ENCODE peak calls at places on chromosomes 6 and 20, in five cellular contexts. One of them, this sample, is unnamed.

GRCh38 chr20:2741463-2741862 is 48.9 kb downstream of the EBF4 start:
- DNase-seq in left ventricle myocardium inferior: no peak
- DNase-seq in AG10803: no peak
- DNase-seq in neural progenitor cell: no peak
- DNase-seq in lower leg skin: no peak
- DNase-seq in this sample: no peak

GRCh38 chr6:144012534-144012933 is 4.5 kb upstream of the PLAGL1 start:
- DNase-seq in left ventricle myocardium inferior: no peak
- DNase-seq in AG10803: peak; percentile 26
- DNase-seq in neural progenitor cell: no peak
- DNase-seq in lower leg skin: no peak
- DNase-seq in this sample: peak; percentile 51

GRCh38 chr20:47320990-47321805 is 35.3 kb downstream of the ZMYND8 start:
- DNase-seq in left ventricle myocardium inferior: no peak
- DNase-seq in AG10803: no peak
- DNase-seq in neural progenitor cell: no peak
- DNase-seq in lower leg skin: no peak
- DNase-seq in this sample: no peak

GRCh38 chr6:101779051-101779844 is 385.7 kb downstream of the GRIK2 start:
- DNase-seq in left ventricle myocardium inferior: no peak
- DNase-seq in AG10803: peak; percentile 47
- DNase-seq in neural progenitor cell: no peak
- DNase-seq in lower leg skin: no peak
- DNase-seq in this sample: peak; percentile 3

GRCh38 chr6:124881898-124882579 is 80.2 kb upstream of the RNF217 start:
- DNase-seq in left ventricle myocardium inferior: peak; percentile 17
- DNase-seq in AG10803: peak; percentile 79
- DNase-seq in neural progenitor cell: peak; percentile 31
- DNase-seq in lower leg skin: no peak
- DNase-seq in this sample: peak; percentile 73

GRCh38 chr20:4275689-4276088 is 260.3 kb upstream of the RNF24 start:
- DNase-seq in left ventricle myocardium inferior: no peak
- DNase-seq in AG10803: no peak
- DNase-seq in neural progenitor cell: no peak
- DNase-seq in lower leg skin: no peak
- DNase-seq in this sample: no peak

GRCh38 chr6:52423971-52424381 is 3.8 kb downstream of the EFHC1 start:
- DNase-seq in left ventricle myocardium inferior: no peak
- DNase-seq in AG10803: peak; percentile 89
- DNase-seq in neural progenitor cell: no peak
- DNase-seq in lower leg skin: no peak
- DNase-seq in this sample: peak; percentile 91

GRCh38 chr20:36573798-36574277 is 441 bp downstream of the TGIF2 start:
- DNase-seq in left ventricle myocardium inferior: peak; percentile 43
- DNase-seq in AG10803: no peak
- DNase-seq in neural progenitor cell: no peak
- DNase-seq in lower leg skin: no peak
- DNase-seq in this sample: no peak

GRCh38 chr6:1667805-1668175 is 58.1 kb downstream of the FOXC1 start:
- DNase-seq in left ventricle myocardium inferior: no peak
- DNase-seq in AG10803: no peak
- DNase-seq in neural progenitor cell: no peak
- DNase-seq in lower leg skin: no peak
- DNase-seq in this sample: no peak

GRCh38 chr6:79557683-79558082 is 20.5 kb upstream of the LCA5 start:
- DNase-seq in left ventricle myocardium inferior: no peak
- DNase-seq in AG10803: peak; percentile 12
- DNase-seq in neural progenitor cell: no peak
- DNase-seq in lower leg skin: no peak
- DNase-seq in this sample: no peak

GRCh38 chr6:72758901-72759300 is 137.0 kb downstream of the KCNQ5 start:
- DNase-seq in left ventricle myocardium inferior: no peak
- DNase-seq in AG10803: no peak
- DNase-seq in neural progenitor cell: no peak
- DNase-seq in lower leg skin: no peak
- DNase-seq in this sample: no peak

GRCh38 chr6:68237205-68237604 is 397.9 kb upstream of the ADGRB3 start:
- DNase-seq in left ventricle myocardium inferior: no peak
- DNase-seq in AG10803: no peak
- DNase-seq in neural progenitor cell: no peak
- DNase-seq in lower leg skin: no peak
- DNase-seq in this sample: no peak

GRCh38 chr6:119351005-119351394 is 1.4 kb upstream of the MAN1A1 start:
- DNase-seq in left ventricle myocardium inferior: no peak
- DNase-seq in AG10803: peak; percentile 56
- DNase-seq in neural progenitor cell: no peak
- DNase-seq in lower leg skin: no peak
- DNase-seq in this sample: peak; percentile 74

GRCh38 chr20:25009218-25010145 is 16.9 kb upstream of the APMAP start:
- DNase-seq in left ventricle myocardium inferior: no peak
- DNase-seq in AG10803: peak; percentile 68
- DNase-seq in neural progenitor cell: no peak
- DNase-seq in lower leg skin: no peak
- DNase-seq in this sample: no peak

GRCh38 chr20:45953672-45954071 is 18.3 kb downstream of the ZNF335 start:
- DNase-seq in left ventricle myocardium inferior: no peak
- DNase-seq in AG10803: no peak
- DNase-seq in neural progenitor cell: no peak
- DNase-seq in lower leg skin: no peak
- DNase-seq in this sample: no peak

GRCh38 chr20:14717124-14718004 is 380.0 kb upstream of the FLRT3 start:
- DNase-seq in left ventricle myocardium inferior: no peak
- DNase-seq in AG10803: no peak
- DNase-seq in neural progenitor cell: no peak
- DNase-seq in lower leg skin: no peak
- DNase-seq in this sample: no peak

GRCh38 chr6:141105481-141105880 is 1027.2 kb upstream of the GJE1 start:
- DNase-seq in left ventricle myocardium inferior: no peak
- DNase-seq in AG10803: peak; percentile 67
- DNase-seq in neural progenitor cell: peak; percentile 93
- DNase-seq in lower leg skin: no peak
- DNase-seq in this sample: peak; percentile 48

GRCh38 chr6:111892431-111892830 is 19.2 kb upstream of the FYN start:
- DNase-seq in left ventricle myocardium inferior: no peak
- DNase-seq in AG10803: no peak
- DNase-seq in neural progenitor cell: no peak
- DNase-seq in lower leg skin: no peak
- DNase-seq in this sample: no peak

GRCh38 chr20:53141651-53142050 is 169.5 kb downstream of the TSHZ2 start:
- DNase-seq in left ventricle myocardium inferior: peak; percentile 14
- DNase-seq in AG10803: no peak
- DNase-seq in neural progenitor cell: no peak
- DNase-seq in lower leg skin: no peak
- DNase-seq in this sample: no peak

GRCh38 chr20:10783660-10784336 is 110.0 kb upstream of the JAG1 start:
- DNase-seq in left ventricle myocardium inferior: no peak
- DNase-seq in AG10803: no peak
- DNase-seq in neural progenitor cell: no peak
- DNase-seq in lower leg skin: no peak
- DNase-seq in this sample: peak; percentile 50

GRCh38 chr20:39874049-39874893 is 814.8 kb downstream of the MAFB start:
- DNase-seq in left ventricle myocardium inferior: peak; percentile 58
- DNase-seq in AG10803: peak; percentile 81
- DNase-seq in neural progenitor cell: peak; percentile 94
- DNase-seq in lower leg skin: peak; percentile 61
- DNase-seq in this sample: peak; percentile 85

GRCh38 chr20:64005394-64005793 is 24.5 kb downstream of the PRPF6 start:
- DNase-seq in left ventricle myocardium inferior: no peak
- DNase-seq in AG10803: no peak
- DNase-seq in neural progenitor cell: no peak
- DNase-seq in lower leg skin: no peak
- DNase-seq in this sample: peak; percentile 14

GRCh38 chr6:39007575-39007974 is 41.0 kb upstream of the GLP1R start:
- DNase-seq in left ventricle myocardium inferior: no peak
- DNase-seq in AG10803: no peak
- DNase-seq in neural progenitor cell: no peak
- DNase-seq in lower leg skin: no peak
- DNase-seq in this sample: no peak

GRCh38 chr20:46637861-46638366 is 13.3 kb downstream of the SLC13A3 start:
- DNase-seq in left ventricle myocardium inferior: no peak
- DNase-seq in AG10803: no peak
- DNase-seq in neural progenitor cell: no peak
- DNase-seq in lower leg skin: no peak
- DNase-seq in this sample: no peak

GRCh38 chr6:117976030-117976651 is 69.1 kb downstream of the SLC35F1 start:
- DNase-seq in left ventricle myocardium inferior: no peak
- DNase-seq in AG10803: peak; percentile 47
- DNase-seq in neural progenitor cell: peak; percentile 82
- DNase-seq in lower leg skin: no peak
- DNase-seq in this sample: peak; percentile 60

GRCh38 chr6:148611213-148611612 is 135.6 kb upstream of the UST start:
- DNase-seq in left ventricle myocardium inferior: peak; percentile 60
- DNase-seq in AG10803: peak; percentile 89
- DNase-seq in neural progenitor cell: no peak
- DNase-seq in lower leg skin: peak; percentile 90
- DNase-seq in this sample: peak; percentile 49

GRCh38 chr20:35257175-35257909 is 20.6 kb downstream of the MMP24OS start:
- DNase-seq in left ventricle myocardium inferior: no peak
- DNase-seq in AG10803: peak; percentile 38
- DNase-seq in neural progenitor cell: no peak
- DNase-seq in lower leg skin: no peak
- DNase-seq in this sample: no peak

GRCh38 chr6:156378853-156379252 is 398.3 kb upstream of the ARID1B start:
- DNase-seq in left ventricle myocardium inferior: no peak
- DNase-seq in AG10803: no peak
- DNase-seq in neural progenitor cell: no peak
- DNase-seq in lower leg skin: no peak
- DNase-seq in this sample: no peak

GRCh38 chr6:21073318-21073839 is 520.2 kb upstream of the SOX4 start:
- DNase-seq in left ventricle myocardium inferior: no peak
- DNase-seq in AG10803: no peak
- DNase-seq in neural progenitor cell: no peak
- DNase-seq in lower leg skin: no peak
- DNase-seq in this sample: no peak

DNA sequence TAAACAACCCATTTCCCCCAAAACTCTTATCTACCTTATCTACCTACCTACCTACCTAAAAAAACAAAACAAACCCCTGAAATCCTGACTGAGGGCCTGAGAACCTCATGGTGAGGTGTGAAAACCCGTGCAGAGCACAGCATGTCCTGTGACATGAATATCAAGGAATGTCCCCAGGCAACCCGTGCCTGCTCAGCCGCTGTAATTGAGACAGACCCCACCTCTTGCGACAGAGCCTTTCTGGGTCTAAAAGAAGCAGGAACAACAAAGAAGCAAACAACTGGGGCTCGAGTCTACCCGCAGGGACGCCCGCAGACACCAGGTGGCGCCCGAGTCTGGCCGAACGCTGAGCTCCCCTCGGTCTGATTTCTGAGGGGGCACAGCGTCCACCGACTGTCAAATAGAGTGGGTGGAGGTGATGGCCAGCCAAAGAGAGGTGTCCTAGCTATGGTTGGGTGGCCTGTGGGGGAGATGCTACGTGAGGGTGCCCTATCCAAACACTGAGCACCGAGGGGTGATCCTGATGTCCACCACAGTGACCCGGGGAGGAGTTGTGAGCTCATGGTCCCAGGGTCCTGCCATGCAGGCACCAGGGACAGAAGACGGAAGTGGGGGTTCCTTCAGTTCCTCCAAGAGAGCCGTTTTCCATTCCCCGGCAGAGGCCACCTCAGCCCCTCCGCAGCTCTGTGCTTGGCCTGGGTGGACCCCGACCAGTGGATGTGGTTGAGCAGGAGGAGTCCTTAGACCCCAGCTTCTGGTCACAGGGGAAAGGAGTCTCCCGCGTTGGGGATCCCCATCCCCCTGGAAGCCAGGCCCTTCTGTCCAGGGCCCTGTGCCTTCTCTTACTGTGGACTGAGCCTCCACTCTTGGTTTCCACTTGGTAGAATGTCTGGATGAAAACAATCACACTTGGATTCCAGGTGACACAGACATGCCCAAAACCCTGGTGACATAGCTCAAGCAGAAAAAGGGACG is 268.1 kb downstream of the CDC5L start:
- DNase-seq in left ventricle myocardium inferior: peak; percentile 66
- DNase-seq in AG10803: peak; percentile 80
- DNase-seq in neural progenitor cell: peak; percentile 89
- DNase-seq in lower leg skin: peak; percentile 89
- DNase-seq in this sample: peak; percentile 84
- H3K4me3 ChIP-seq in left ventricle myocardium inferior: no peak overlapping the region
- H3K4me3 ChIP-seq in AG10803: no peak overlapping the region
- H3K4me3 ChIP-seq in neural progenitor cell: no peak overlapping the region
- H3K4me3 ChIP-seq in lower leg skin: no peak overlapping the region
- H3K4me3 ChIP-seq in this sample: no peak overlapping the region

DNA sequence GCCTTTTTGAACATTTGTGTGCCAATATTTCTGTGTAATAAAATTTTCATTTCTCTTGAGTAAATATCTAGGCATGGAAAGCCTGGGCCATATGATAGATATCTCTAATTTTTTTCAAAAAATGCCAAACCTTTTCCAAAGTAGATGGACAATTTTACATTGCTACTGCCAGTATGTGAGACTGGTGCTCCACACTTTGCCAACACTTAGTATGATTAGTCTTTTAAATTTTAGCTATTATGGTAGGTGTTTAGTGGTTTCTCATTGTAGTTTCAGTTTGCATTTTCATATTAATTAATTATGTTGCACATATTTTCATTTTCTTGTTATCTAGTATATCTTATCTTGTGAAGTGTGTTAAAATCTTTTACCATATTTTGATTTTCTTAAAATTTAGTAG is 52.0 kb downstream of the TBXT start:
- DNase-seq in left ventricle myocardium inferior: no peak
- DNase-seq in AG10803: no peak
- DNase-seq in neural progenitor cell: no peak
- DNase-seq in lower leg skin: no peak
- DNase-seq in this sample: no peak
- TF ChIP-seq CTCF in left ventricle myocardium inferior: no peak
- TF ChIP-seq CTCF in AG10803: no peak
- TF ChIP-seq CTCF in neural progenitor cell: no peak
- TF ChIP-seq CTCF in lower leg skin: no peak
- TF ChIP-seq CTCF in this sample: no peak

GRCh38 chr20:22691369-22692118 is 107.2 kb upstream of the FOXA2 start:
- DNase-seq in left ventricle myocardium inferior: peak; percentile 71
- DNase-seq in AG10803: peak; percentile 64
- DNase-seq in neural progenitor cell: peak; percentile 92
- DNase-seq in lower leg skin: peak; percentile 57
- DNase-seq in this sample: peak; percentile 76

GRCh38 chr20:22690616-22691179 is 106.3 kb upstream of the FOXA2 start:
- DNase-seq in left ventricle myocardium inferior: no peak
- DNase-seq in AG10803: no peak
- DNase-seq in neural progenitor cell: no peak
- DNase-seq in lower leg skin: no peak
- DNase-seq in this sample: no peak

GRCh38 chr20:22689246-22689645 is 104.9 kb upstream of the FOXA2 start:
- DNase-seq in left ventricle myocardium inferior: no peak
- DNase-seq in AG10803: no peak
- DNase-seq in neural progenitor cell: no peak
- DNase-seq in lower leg skin: no peak
- DNase-seq in this sample: no peak

GRCh38 chr20:22688485-22688884 is 104.1 kb upstream of the FOXA2 start:
- DNase-seq in left ventricle myocardium inferior: no peak
- DNase-seq in AG10803: no peak
- DNase-seq in neural progenitor cell: no peak
- DNase-seq in lower leg skin: no peak
- DNase-seq in this sample: peak; percentile 5

GRCh38 chr20:22690000-22690399 is 105.6 kb upstream of the FOXA2 start:
- DNase-seq in left ventricle myocardium inferior: no peak
- DNase-seq in AG10803: no peak
- DNase-seq in neural progenitor cell: no peak
- DNase-seq in lower leg skin: no peak
- DNase-seq in this sample: no peak
- H3K4me3 ChIP-seq in left ventricle myocardium inferior: no peak overlapping the region
- H3K4me3 ChIP-seq in AG10803: no peak overlapping the region
- H3K4me3 ChIP-seq in neural progenitor cell: no peak overlapping the region
- H3K4me3 ChIP-seq in lower leg skin: no peak overlapping the region
- H3K4me3 ChIP-seq in this sample: no peak overlapping the region

GRCh38 chr20:57061058-57061900 is 205.2 kb downstream of the BMP7 start:
- DNase-seq in left ventricle myocardium inferior: no peak
- DNase-seq in AG10803: peak; percentile 23
- DNase-seq in neural progenitor cell: peak; percentile 81
- DNase-seq in lower leg skin: no peak
- DNase-seq in this sample: peak; percentile 12
- TF ChIP-seq CTCF in left ventricle myocardium inferior: no peak
- TF ChIP-seq CTCF in AG10803: peak; percentile 45
- TF ChIP-seq CTCF in neural progenitor cell: peak; percentile 81
- TF ChIP-seq CTCF in lower leg skin: no peak
- TF ChIP-seq CTCF in this sample: no peak

This sample was measured in cardiac fibroblast.